ENCODE peak calls at places on chromosomes 6 and 20, in seven cellular contexts. R is endothelial cell; P is neural progenitor cell; X is activated naive CD4-positive, alpha-beta T cell; G is astrocyte of the cerebellum; V is ovary; M is activated CD8-positive, alpha-beta memory T cell treated with anti-CD3 and anti-CD28 coated beads for 4 hours. E is an unnamed sample.
A peak's percentile ranks its signal among the peaks of the same experiment; 100 is the strongest.

GRCh38 chr6:138205437-138206094 is 12.7 kb downstream of the PBOV1 start:
- DNase-seq in R (no peak), P (no peak), X (no peak), G (no peak), V (no peak), M (no peak), E (no peak)

GRCh38 chr6:109867009-109867969 is 110.8 kb upstream of the GPR6 start:
- DNase-seq in R (no peak), P (no peak), X (no peak), G (no peak), V (peak; percentile 83), M (no peak), E (no peak)

GRCh38 chr20:1757606-1758507 is 100.3 kb upstream of the SIRPG start:
- DNase-seq in R (no peak), P (peak; percentile 47), X (no peak), G (no peak), V (no peak), M (no peak), E (no peak)

GRCh38 chr20:50794846-50795634 is at the start of gene BCAS4:
- DNase-seq in R (peak; percentile 90), P (peak; percentile 95), X (peak; percentile 69), G (peak; percentile 36), V (peak; percentile 68), M (peak; percentile 61), E (peak; percentile 22)

GRCh38 chr6:165677091-165677490 is 14.1 kb upstream of the PDE10A start:
- DNase-seq in R (no peak), P (no peak), X (no peak), G (no peak), V (no peak), M (no peak), E (no peak)

GRCh38 chr20:16701296-16701695 is 28.5 kb upstream of the SNRPB2 start:
- DNase-seq in R (peak; percentile 8), P (peak; percentile 18), X (no peak), G (no peak), V (no peak), M (no peak), E (no peak)

GRCh38 chr6:2777249-2777648 is 12.1 kb downstream of the WRNIP1 start:
- DNase-seq in R (no peak), P (peak; percentile 37), X (no peak), G (no peak), V (no peak), M (no peak), E (no peak)

GRCh38 chr6:31203345-31203979 is 33.0 kb upstream of the POU5F1 start:
- DNase-seq in R (no peak), P (no peak), X (no peak), G (no peak), V (no peak), M (peak; percentile 64), E (peak; percentile 33)

GRCh38 chr6:25866011-25866410 is 8.0 kb downstream of the SLC17A3 start:
- DNase-seq in R (no peak), P (no peak), X (no peak), G (no peak), V (no peak), M (no peak), E (no peak)

GRCh38 chr6:115287467-115287866 is 773.2 kb downstream of the FRK start:
- DNase-seq in R (no peak), P (no peak), X (no peak), G (no peak), V (no peak), M (no peak), E (no peak)

GRCh38 chr6:63598001-63598250 is 25.6 kb downstream of the LOC128125822 start:
- DNase-seq in R (no peak), P (no peak), X (no peak), G (no peak), V (no peak), M (no peak), E (no peak)

GRCh38 chr6:28922841-28923317 is 906 bp downstream of the TRIM27 start:
- DNase-seq in R (peak; percentile 58), P (peak; percentile 59), X (no peak), G (no peak), V (no peak), M (peak; percentile 19), E (peak; percentile 11)

GRCh38 chr6:167906899-167907298 is 80.2 kb downstream of the AFDN start:
- DNase-seq in R (no peak), P (peak; percentile 37), X (no peak), G (no peak), V (no peak), M (no peak), E (peak; percentile 53)

GRCh38 chr6:30876039-30876730 is 8.1 kb upstream of the DDR1 start:
- DNase-seq in R (no peak), P (no peak), X (no peak), G (peak; percentile 80), V (peak; percentile 63), M (no peak), E (no peak)